ENCODE peak calls at places on chromosomes 2 and 18, in eight cellular contexts. C, S, N, P, K, A, R and Y are unnamed samples. For H3K9me3, the result is how much of the 10 kb centered on the place peaks cover.

GRCh38 chr2:98702896-98703620 is 27.9 kb downstream of the MGAT4A start:
- DNase-seq in C (no peak), S (no peak), N (no peak), P (peak), K (no peak), A (no peak), R (no peak), Y (peak)

GRCh38 chr2:20302019-20302418 is 48.6 kb downstream of the PUM2 start:
- DNase-seq in C (no peak), S (no peak), N (no peak), P (no peak), K (no peak), A (no peak), R (no peak), Y (no peak)

GRCh38 chr2:130728007-130728454 is 839 bp upstream of the GPR148 start:
- DNase-seq in C (no peak), S (no peak), N (no peak), P (no peak), K (no peak), A (no peak), R (no peak), Y (no peak)

GRCh38 chr2:19300961-19301360 is 57.5 kb downstream of the OSR1 start:
- DNase-seq in C (no peak), S (no peak), N (no peak), P (no peak), K (no peak), A (no peak), R (no peak), Y (no peak)

GRCh38 chr2:224281374-224281773 is 120.5 kb downstream of the FAM124B start:
- DNase-seq in C (no peak), S (no peak), N (no peak), P (no peak), K (no peak), A (no peak), R (no peak), Y (no peak)

GRCh38 chr18:49127606-49128190 is 176.9 kb upstream of the SMAD7 start:
- DNase-seq in C (no peak), S (no peak), N (no peak), P (no peak), K (no peak), A (no peak), R (no peak), Y (no peak)

GRCh38 chr18:13221821-13222220 is 3.3 kb downstream of the LDLRAD4 start:
- DNase-seq in C (no peak), S (peak), N (no peak), P (no peak), K (no peak), A (no peak), R (no peak), Y (no peak)

GRCh38 chr2:104344985-104345384 is 508.9 kb upstream of the POU3F3 start:
- DNase-seq in C (no peak), S (no peak), N (no peak), P (no peak), K (no peak), A (no peak), R (no peak), Y (no peak)

GRCh38 chr2:219973136-219973535 is 345.7 kb downstream of the SLC4A3 start:
- DNase-seq in C (no peak), S (no peak), N (no peak), P (no peak), K (no peak), A (no peak), R (no peak), Y (no peak)

GRCh38 chr2:220512419-220512818 is 885.0 kb downstream of the SLC4A3 start:
- DNase-seq in C (no peak), S (no peak), N (no peak), P (no peak), K (no peak), A (no peak), R (no peak), Y (no peak)

GRCh38 chr2:8514748-8515389 is 167.0 kb upstream of the ID2 start:
- DNase-seq in C (peak), S (no peak), N (no peak), P (no peak), K (no peak), A (no peak), R (no peak), Y (no peak)

GRCh38 chr18:73653836-73654235 is 493.8 kb downstream of the FBXO15 start:
- DNase-seq in C (no peak), S (no peak), N (no peak), P (no peak), K (no peak), A (no peak), R (no peak), Y (no peak)

GRCh38 chr2:23614701-23615100 is 229.7 kb downstream of the KLHL29 start:
- DNase-seq in C (no peak), S (no peak), N (no peak), P (no peak), K (no peak), A (no peak), R (no peak), Y (no peak)

GRCh38 chr2:143528021-143528420 is 398.8 kb downstream of the ARHGAP15 start:
- DNase-seq in C (no peak), S (no peak), N (no peak), P (no peak), K (no peak), A (no peak), R (no peak), Y (no peak)

GRCh38 chr2:129336276-129336675 is 643.2 kb upstream of the RAB6C start:
- DNase-seq in C (no peak), S (no peak), N (no peak), P (no peak), K (no peak), A (no peak), R (no peak), Y (no peak)

GRCh38 chr2:216665240-216665639 is 30.1 kb downstream of the IGFBP5 start:
- DNase-seq in C (no peak), S (peak), N (no peak), P (no peak), K (no peak), A (no peak), R (no peak), Y (no peak)

GRCh38 chr18:59220164-59220783 is 316 bp downstream of the GRP start:
- DNase-seq in C (no peak), S (peak), N (no peak), P (no peak), K (no peak), A (no peak), R (no peak), Y (no peak)

GRCh38 chr2:11405599-11406491 is 60.1 kb downstream of the E2F6 start:
- DNase-seq in C (no peak), S (peak), N (no peak), P (no peak), K (no peak), A (no peak), R (no peak), Y (no peak)

GRCh38 chr2:224147174-224147573 is 108.1 kb upstream of the SERPINE2 start:
- DNase-seq in C (no peak), S (no peak), N (no peak), P (no peak), K (no peak), A (peak), R (no peak), Y (no peak)

GRCh38 chr18:58865714-58866113 is 1.0 kb downstream of the ZNF532 start:
- DNase-seq in C (no peak), S (no peak), N (no peak), P (no peak), K (no peak), A (no peak), R (no peak), Y (no peak)

GRCh38 chr2:3377279-3377611 is 373 bp downstream of the EIPR1 start:
- DNase-seq in C (peak), S (peak), N (peak), P (no peak), K (peak), A (peak), R (no peak), Y (no peak)

GRCh38 chr2:20012032-20012281 is 511 bp downstream of the MATN3 start:
- DNase-seq in C (no peak), S (peak), N (no peak), P (no peak), K (no peak), A (no peak), R (no peak), Y (no peak)

GRCh38 chr2:96734899-96735585 is 4.8 kb downstream of the LMAN2L start:
- DNase-seq in C (no peak), S (no peak), N (no peak), P (no peak), K (no peak), A (no peak), R (no peak), Y (no peak)

GRCh38 chr2:109208071-109208950 is 79.3 kb downstream of the SH3RF3 start:
- DNase-seq in C (no peak), S (no peak), N (no peak), P (no peak), K (no peak), A (no peak), R (no peak), Y (no peak)

GRCh38 chr18:49811151-49811938 is 2.0 kb downstream of the ACAA2 start:
- DNase-seq in C (no peak), S (peak), N (no peak), P (no peak), K (no peak), A (no peak), R (no peak), Y (no peak)

GRCh38 chr2:237961637-237962036 is 5.2 kb upstream of the UBE2F start:
- DNase-seq in C (no peak), S (no peak), N (no peak), P (no peak), K (no peak), A (no peak), R (no peak), Y (no peak)

GRCh38 chr2:197972017-197972416 is 167.6 kb downstream of the PLCL1 start:
- DNase-seq in C (no peak), S (no peak), N (no peak), P (peak), K (no peak), A (no peak), R (no peak), Y (peak)

GRCh38 chr2:211652366-211652765 is 886.2 kb downstream of the ERBB4 start:
- DNase-seq in C (no peak), S (no peak), N (no peak), P (no peak), K (no peak), A (no peak), R (no peak), Y (no peak)

GRCh38 chr2:219045937-219046550 is 4.7 kb upstream of the CFAP65 start:
- DNase-seq in C (no peak), S (no peak), N (no peak), P (peak), K (peak), A (no peak), R (no peak), Y (no peak)

GRCh38 chr18:32771871-32772499 is 838 bp downstream of the KLHL14 start:
- DNase-seq in C (no peak), S (peak), N (no peak), P (no peak), K (no peak), A (no peak), R (no peak), Y (no peak)

GRCh38 chr2:99337931-99338580 is 867 bp downstream of the EIF5B start:
- DNase-seq in C (no peak), S (peak), N (peak), P (peak), K (no peak), A (no peak), R (no peak), Y (no peak)

GRCh38 chr2:36672199-36672598 is 24.3 kb upstream of the VIT start:
- DNase-seq in C (no peak), S (no peak), N (peak), P (peak), K (no peak), A (peak), R (no peak), Y (peak)

GRCh38 chr2:110664135-110664534 is 13.7 kb downstream of the BUB1 start:
- DNase-seq in C (no peak), S (no peak), N (peak), P (no peak), K (no peak), A (no peak), R (no peak), Y (no peak)

GRCh38 chr2:5725794-5726463 is 33.7 kb downstream of the SOX11 start:
- DNase-seq in C (no peak), S (no peak), N (no peak), P (no peak), K (no peak), A (no peak), R (peak), Y (no peak)

GRCh38 chr2:189232759-189233406 is 53.3 kb upstream of the COL5A2 start:
- DNase-seq in C (peak), S (no peak), N (no peak), P (no peak), K (no peak), A (no peak), R (no peak), Y (no peak)

DNA sequence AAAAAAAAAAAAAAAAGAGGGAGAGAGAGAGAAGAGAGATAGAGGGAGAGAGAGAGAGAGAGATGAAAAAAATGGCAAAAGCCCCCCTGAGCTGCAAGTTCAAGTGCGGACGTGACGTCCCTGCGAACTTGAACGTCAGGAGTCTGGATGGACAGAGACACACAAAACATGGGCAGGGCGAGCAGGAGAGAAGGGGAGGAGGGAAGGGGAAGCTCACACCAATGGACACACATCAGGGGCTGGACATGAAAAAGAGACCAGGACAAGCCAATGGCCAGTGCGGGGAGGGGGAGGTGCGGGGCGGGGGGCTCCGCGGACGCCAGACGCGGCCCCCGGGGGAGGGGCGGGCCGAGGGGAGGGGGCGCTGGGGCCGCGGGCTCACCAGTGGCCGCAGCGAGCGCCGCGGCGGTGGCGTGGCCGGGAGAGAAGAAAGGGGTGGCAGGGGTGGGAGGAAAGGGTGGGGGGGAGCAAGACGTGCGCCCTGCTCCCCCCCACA is at the start of gene BCL11A:
- DNase-seq in C (no peak), S (peak), N (peak), P (peak), K (no peak), A (peak), R (peak), Y (no peak)
- TF ChIP-seq POLR2AphosphoS5 in C (no peak), S (no peak), N (no peak), P (no peak), K (no peak), A (no peak), R (no peak), Y (no peak)

GRCh38 chr2:128302744-128303067 is 16.0 kb downstream of the HS6ST1 start:
- DNase-seq in C (no peak), S (no peak), N (no peak), P (no peak), K (no peak), A (no peak), R (no peak), Y (no peak)

GRCh38 chr2:128302011-128302743 is 16.5 kb downstream of the HS6ST1 start:
- DNase-seq in C (no peak), S (no peak), N (no peak), P (no peak), K (no peak), A (no peak), R (no peak), Y (no peak)

GRCh38 chr2:128301021-128301420 is 17.6 kb downstream of the HS6ST1 start:
- DNase-seq in C (no peak), S (no peak), N (no peak), P (no peak), K (no peak), A (no peak), R (no peak), Y (no peak)

GRCh38 chr2:128300621-128301020 is 18.0 kb downstream of the HS6ST1 start:
- DNase-seq in C (no peak), S (no peak), N (no peak), P (no peak), K (no peak), A (no peak), R (no peak), Y (no peak)

GRCh38 chr2:128301501-128301966 is 17.1 kb downstream of the HS6ST1 start:
- DNase-seq in C (no peak), S (no peak), N (no peak), P (no peak), K (no peak), A (no peak), R (no peak), Y (no peak)
- H3K9ac ChIP-seq in C (no peak), S (no peak), N (no peak), P (no peak), K (no peak), A (no peak), R (no peak), Y (no peak)

DNA sequence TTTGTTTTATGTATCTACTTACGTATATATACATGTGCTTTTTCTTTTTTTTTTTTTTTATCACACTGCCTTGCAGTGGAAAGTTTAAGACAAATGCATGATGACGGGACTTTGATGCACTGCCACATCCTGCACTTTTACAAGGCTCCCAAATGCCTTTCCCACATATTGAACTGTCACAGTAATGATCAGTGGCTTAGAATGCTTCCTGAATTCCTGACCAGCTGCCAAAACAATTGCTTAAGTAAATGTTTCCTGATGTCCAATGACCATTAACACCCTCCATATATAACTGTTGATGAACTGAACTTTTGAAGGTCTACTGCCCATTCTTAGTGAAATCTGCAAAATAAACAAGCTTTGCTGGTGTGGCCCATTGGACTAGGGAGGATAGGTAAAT is 60.2 kb downstream of the LYPD6B start:
- DNase-seq in C (no peak), S (no peak), N (no peak), P (peak), K (no peak), A (no peak), R (no peak), Y (no peak)
- H3K9me3 ChIP-seq in C (under half), S (under half), N (under half), P (under half), K (under half), A (under half), R (under half), Y (under half)

GRCh38 chr2:227134591-227134990 is 29.4 kb downstream of the COL4A4 start:
- DNase-seq in C (no peak), S (no peak), N (no peak), P (no peak), K (no peak), A (no peak), R (no peak), Y (no peak)
- TF ChIP-seq POLR2AphosphoS5 in C (no peak), S (no peak), N (no peak), P (no peak), K (no peak), A (no peak), R (no peak), Y (no peak)

GRCh38 chr2:68689553-68690537 is 44.8 kb upstream of the ARHGAP25 start:
- DNase-seq in C (peak), S (no peak), N (no peak), P (no peak), K (no peak), A (no peak), R (no peak), Y (no peak)
- H3K9ac ChIP-seq in C (no peak), S (no peak), N (no peak), P (no peak), K (no peak), A (no peak), R (no peak), Y (no peak)

GRCh38 chr2:106157416-106157815 is 36.7 kb downstream of the UXS1 start:
- DNase-seq in C (no peak), S (no peak), N (no peak), P (no peak), K (no peak), A (no peak), R (no peak), Y (no peak)
- H3K9me3 ChIP-seq in C (under half), S (under half), N (under half), P (under half), K (under half), A (under half), R (under half), Y (under half)

GRCh38 chr2:201233192-201234166 is 26.9 kb upstream of the CASP8 start:
- DNase-seq in C (peak), S (no peak), N (peak), P (no peak), K (peak), A (peak), R (peak), Y (no peak)
- TF ChIP-seq POLR2AphosphoS5 in C (peak), S (no peak), N (peak), P (no peak), K (peak), A (peak), R (no peak), Y (peak)

GRCh38 chr2:156380117-156380645 is 47.7 kb upstream of the NR4A2 start:
- DNase-seq in C (peak), S (no peak), N (no peak), P (no peak), K (peak), A (no peak), R (no peak), Y (no peak)
- H3K9ac ChIP-seq in C (no peak), S (no peak), N (no peak), P (no peak), K (no peak), A (no peak), R (no peak), Y (no peak)

GRCh38 chr18:33901894-33902512 is 322.7 kb downstream of the NOL4 start:
- DNase-seq in C (no peak), S (no peak), N (no peak), P (no peak), K (no peak), A (no peak), R (no peak), Y (no peak)
- H3K9me3 ChIP-seq in C (under half), S (under half), N (half or more), P (under half), K (under half), A (under half), R (under half), Y (under half)